ENCODE peak calls at places on chromosome 19, in six cellular contexts. O, B, K, M, G and J are unnamed samples. For H3K9me3 and H3K4me1, the result is how much of the 10 kb centered on the place peaks cover.

GRCh38 chr19:35169226-35169995 is 14.9 kb downstream of the FXYD5 start:
- DNase-seq in O (no peak), B (no peak), K (no peak), M (no peak), G (no peak), J (no peak)

GRCh38 chr19:15432018-15432494 is 13.3 kb upstream of the AKAP8L start:
- DNase-seq in O (no peak), B (no peak), K (no peak), M (peak), G (no peak), J (no peak)

GRCh38 chr19:55198651-55199050 is 10.7 kb downstream of the PTPRH start:
- DNase-seq in O (no peak), B (no peak), K (no peak), M (no peak), G (no peak), J (no peak)

GRCh38 chr19:38183227-38183914 is 40.7 kb downstream of the DPF1 start:
- DNase-seq in O (peak), B (peak), K (no peak), M (no peak), G (no peak), J (no peak)

GRCh38 chr19:43755256-43755801 is 567 bp upstream of the SMG9 start:
- DNase-seq in O (peak), B (peak), K (no peak), M (peak), G (peak), J (no peak)

GRCh38 chr19:55189424-55189823 is 9.3 kb upstream of the SYT5 start:
- DNase-seq in O (peak), B (no peak), K (peak), M (no peak), G (no peak), J (no peak)

GRCh38 chr19:1286451-1286858 is 782 bp downstream of the EFNA2 start:
- DNase-seq in O (no peak), B (no peak), K (no peak), M (no peak), G (no peak), J (no peak)

GRCh38 chr19:1482361-1483066 is 3.5 kb upstream of the C19orf25 start:
- DNase-seq in O (no peak), B (no peak), K (no peak), M (no peak), G (no peak), J (no peak)

GRCh38 chr19:14405380-14405757 is 13.8 kb downstream of the DDX39A start:
- DNase-seq in O (no peak), B (no peak), K (no peak), M (no peak), G (no peak), J (no peak)

GRCh38 chr19:35797663-35798062 is 15.0 kb downstream of the PRODH2 start:
- DNase-seq in O (no peak), B (no peak), K (no peak), M (no peak), G (no peak), J (no peak)

GRCh38 chr19:51111606-51112005 is 3.4 kb upstream of the CTU1 start:
- DNase-seq in O (no peak), B (no peak), K (no peak), M (no peak), G (no peak), J (no peak)
- TF ChIP-seq CTCF in O (no peak), B (no peak), K (peak), M (peak), G (no peak), J (no peak)

GRCh38 chr19:5877869-5878268 is 7.5 kb upstream of the FUT5 start:
- DNase-seq in O (no peak), B (no peak), K (no peak), M (no peak), G (no peak), J (no peak)
- H3K9me3 ChIP-seq in O (under half), B (under half), K (under half), M (under half), G (under half), J (under half)

GRCh38 chr19:58381460-58382220 is 810 bp upstream of the ZNF837 start:
- DNase-seq in O (no peak), B (no peak), K (no peak), M (no peak), G (peak), J (no peak)

GRCh38 chr19:58380736-58381459 is at the start of gene ZNF837:
- DNase-seq in O (peak), B (peak), K (peak), M (peak), G (peak), J (peak)

GRCh38 chr19:58385313-58386165 is 1.5 kb upstream of the RPS5 start:
- DNase-seq in O (no peak), B (no peak), K (no peak), M (no peak), G (no peak), J (peak)

GRCh38 chr19:58380037-58380735 is 644 bp downstream of the ZNF837 start:
- DNase-seq in O (no peak), B (no peak), K (no peak), M (no peak), G (no peak), J (no peak)

DNA sequence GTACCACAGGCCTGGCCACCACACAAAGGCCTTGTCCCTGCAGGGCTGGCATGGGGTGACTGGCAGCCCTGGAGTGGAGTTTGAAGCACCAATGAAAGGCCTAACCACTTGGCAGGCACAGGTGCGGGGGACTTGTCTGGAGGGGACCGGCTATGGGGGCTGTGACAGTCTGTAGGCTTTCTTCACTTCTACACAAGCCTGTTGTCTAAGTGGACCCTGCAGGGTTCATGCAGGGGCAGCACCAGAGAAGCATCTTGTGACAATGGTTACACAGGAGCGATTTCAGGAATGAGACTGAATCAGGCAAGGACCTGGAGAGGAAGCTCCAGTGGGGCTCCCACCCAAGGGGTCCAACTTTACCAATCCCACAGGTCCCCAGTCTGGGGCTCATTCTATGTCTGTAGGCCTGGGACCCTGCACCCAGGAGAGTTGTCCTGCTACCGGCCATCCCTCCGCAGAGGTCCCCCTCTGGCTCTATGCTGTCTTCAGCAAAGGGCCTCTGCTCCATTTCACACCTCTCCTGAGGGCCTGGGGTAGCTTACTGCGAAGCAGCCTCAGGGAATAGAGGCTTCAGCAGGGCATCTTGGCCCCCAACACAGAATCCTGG is 2.3 kb upstream of the ZNF837 start:
- DNase-seq in O (no peak), B (no peak), K (no peak), M (no peak), G (no peak), J (no peak)
- H3K4me1 ChIP-seq in O (under half), B (under half), K (under half), M (under half), G (under half), J (under half)

GRCh38 chr19:53308339-53308811 is 25.2 kb upstream of the ZNF845 start:
- DNase-seq in O (no peak), B (peak), K (no peak), M (no peak), G (no peak), J (no peak)
- TF ChIP-seq CTCF in O (no peak), B (peak), K (peak), M (peak), G (peak), J (no peak)

DNA sequence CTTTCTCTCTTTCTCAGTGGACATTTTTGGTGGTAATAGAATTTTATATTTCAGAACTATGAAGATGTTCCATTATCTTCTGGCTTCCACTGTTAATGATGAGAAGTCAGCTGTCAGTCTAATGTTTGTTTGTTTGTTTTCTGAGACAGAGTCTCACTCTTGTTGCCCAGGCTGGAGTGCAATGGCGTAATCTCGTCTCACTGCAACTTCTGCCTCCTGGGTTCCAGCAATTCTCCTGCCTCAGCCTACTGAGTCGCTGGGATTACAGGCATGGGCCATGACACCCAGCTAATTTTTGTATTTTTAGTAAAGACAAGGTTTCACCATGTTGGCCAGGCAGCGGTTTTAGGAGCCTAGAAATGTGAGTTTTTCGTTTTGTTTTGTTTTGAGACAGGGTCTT is 4.7 kb downstream of the ZNF317 start:
- DNase-seq in O (no peak), B (no peak), K (no peak), M (peak), G (no peak), J (no peak)
- H3K9me3 ChIP-seq in O (under half), B (under half), K (under half), M (half or more), G (under half), J (under half)

DNA sequence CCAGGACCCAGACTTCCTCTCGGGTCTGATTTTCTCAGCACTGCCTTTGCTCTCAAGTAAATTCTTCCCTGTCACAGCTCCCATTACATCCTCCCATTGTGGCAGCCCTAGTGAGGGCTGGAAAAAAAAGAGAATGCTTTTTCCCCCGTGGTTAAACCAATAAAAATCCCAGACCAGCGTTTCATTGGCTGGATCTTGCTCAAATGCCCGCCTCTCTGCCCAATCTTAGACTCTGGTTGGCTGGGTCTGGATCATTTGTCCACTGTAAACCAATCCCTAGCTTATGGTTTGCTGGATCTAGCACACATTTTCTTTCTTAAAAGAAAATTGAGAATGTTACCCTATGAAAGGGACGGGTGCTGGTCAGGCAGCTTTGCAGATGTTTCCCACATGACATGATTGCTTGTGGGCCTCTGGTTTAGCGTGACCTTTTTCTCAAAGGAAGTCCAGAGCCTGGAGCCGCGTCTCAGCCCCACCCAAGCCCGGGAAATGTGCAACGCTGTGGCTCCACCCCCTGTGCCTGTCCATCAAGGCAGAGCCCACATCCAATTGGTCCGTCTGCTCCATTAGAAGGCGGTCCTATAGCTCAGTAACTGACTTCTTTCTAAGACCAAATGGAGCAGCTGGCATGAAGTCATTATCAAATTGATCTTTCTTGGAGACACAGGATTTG is 2.8 kb upstream of the MCEMP1 start:
- DNase-seq in O (peak), B (peak), K (no peak), M (peak), G (peak), J (peak)
- H3K4me1 ChIP-seq in O (under half), B (under half), K (under half), M (under half), G (under half), J (under half)

GRCh38 chr19:42293539-42293938 is 8.4 kb upstream of the PRR19 start:
- DNase-seq in O (no peak), B (no peak), K (no peak), M (no peak), G (no peak), J (no peak)
- TF ChIP-seq CTCF in O (no peak), B (no peak), K (peak), M (no peak), G (no peak), J (no peak)

GRCh38 chr19:51018745-51019543 is 565 bp downstream of the KLK10 start:
- DNase-seq in O (no peak), B (peak), K (no peak), M (no peak), G (no peak), J (no peak)
- H3K9me3 ChIP-seq in O (under half), B (under half), K (under half), M (under half), G (under half), J (under half)

GRCh38 chr19:19464339-19465098 is 50.8 kb downstream of the TSSK6 start:
- DNase-seq in O (no peak), B (no peak), K (no peak), M (no peak), G (no peak), J (no peak)
- H3K4me1 ChIP-seq in O (under half), B (half or more), K (half or more), M (under half), G (half or more), J (half or more)

GRCh38 chr19:40583283-40583682 is 6.6 kb downstream of the SHKBP1 start:
- DNase-seq in O (no peak), B (no peak), K (no peak), M (no peak), G (no peak), J (no peak)

GRCh38 chr19:40586611-40587010 is 9.9 kb downstream of the SHKBP1 start:
- DNase-seq in O (no peak), B (no peak), K (no peak), M (no peak), G (no peak), J (no peak)

GRCh38 chr19:40584007-40584406 is 7.3 kb downstream of the SHKBP1 start:
- DNase-seq in O (no peak), B (no peak), K (no peak), M (no peak), G (no peak), J (no peak)

GRCh38 chr19:40585677-40586422 is 9.2 kb downstream of the SHKBP1 start:
- DNase-seq in O (no peak), B (no peak), K (no peak), M (no peak), G (peak), J (no peak)

GRCh38 chr19:40585241-40585640 is 8.6 kb downstream of the SHKBP1 start:
- DNase-seq in O (no peak), B (no peak), K (no peak), M (no peak), G (no peak), J (no peak)
- TF ChIP-seq CTCF in O (no peak), B (no peak), K (no peak), M (no peak), G (no peak), J (no peak)